ENCODE peak calls at places on chromosome 20, in nine cellular contexts. E is pons; R is T-cell; H is choroid plexus epithelial cell; T is type B pancreatic cell; W is NCI-H1105; K is stimulated activated CD4-positive, alpha-beta T cell treated with anti-CD3 and anti-CD28 coated beads, TNF-alpha, amount 100 ng/mL, for 1 hour; F is ACHN; S is activated T-cell treated with anti-CD3 and anti-CD28 coated beads, Interleukin-2, amount 50 U/mL, for 48 hours. U is an unnamed sample.

GRCh38 chr20:49270177-49270576 is 7.7 kb downstream of the ZNFX1 start:
- DNase-seq in E (no peak), R (no peak), H (no peak), T (no peak), W (no peak), K (no peak), F (no peak), S (no peak), U (no peak)

GRCh38 chr20:37516697-37517370 is 4.2 kb upstream of the NNAT start:
- DNase-seq in E (no peak), R (no peak), H (peak; percentile 83), T (no peak), W (no peak), K (no peak), F (no peak), S (no peak), U (no peak)

GRCh38 chr20:2692036-2692885 is at the start of gene EBF4:
- DNase-seq in E (no peak), R (no peak), H (peak; percentile 10), T (no peak), W (peak; percentile 32), K (no peak), F (peak; percentile 31), S (peak; percentile 53), U (no peak)

GRCh38 chr20:19211661-19212523 is 550 bp upstream of the SLC24A3 start:
- DNase-seq in E (peak; percentile 7), R (no peak), H (peak; percentile 16), T (no peak), W (peak; percentile 81), K (no peak), F (no peak), S (no peak), U (peak; percentile 74)

GRCh38 chr20:37416202-37417145 is 70.5 kb downstream of the SRC start:
- DNase-seq in E (no peak), R (no peak), H (no peak), T (no peak), W (no peak), K (no peak), F (no peak), S (no peak), U (no peak)

GRCh38 chr20:46056970-46057855 is 28.2 kb downstream of the SLC12A5 start:
- DNase-seq in E (no peak), R (peak; percentile 12), H (peak; percentile 52), T (peak; percentile 76), W (no peak), K (no peak), F (peak; percentile 27), S (peak; percentile 42), U (no peak)

GRCh38 chr20:57829336-57829735 is 119.5 kb upstream of the PMEPA1 start:
- DNase-seq in E (no peak), R (no peak), H (no peak), T (no peak), W (no peak), K (no peak), F (no peak), S (no peak), U (no peak)

GRCh38 chr20:25223765-25224720 is 23.8 kb upstream of the PYGB start:
- DNase-seq in E (no peak), R (no peak), H (no peak), T (no peak), W (no peak), K (no peak), F (no peak), S (no peak), U (peak; percentile 69)

GRCh38 chr20:49729780-49730179 is 16.1 kb upstream of the B4GALT5 start:
- DNase-seq in E (no peak), R (no peak), H (peak; percentile 34), T (no peak), W (no peak), K (no peak), F (no peak), S (no peak), U (no peak)

GRCh38 chr20:45111799-45112471 is 3.0 kb downstream of the WFDC5 start:
- DNase-seq in E (peak; percentile 24), R (no peak), H (peak; percentile 36), T (no peak), W (no peak), K (no peak), F (peak; percentile 24), S (no peak), U (no peak)

GRCh38 chr20:50428463-50428828 is 81.7 kb upstream of the PTPN1 start:
- DNase-seq in E (no peak), R (no peak), H (no peak), T (no peak), W (no peak), K (no peak), F (no peak), S (no peak), U (no peak)

GRCh38 chr20:10669843-10670446 is 3.9 kb downstream of the JAG1 start:
- DNase-seq in E (no peak), R (no peak), H (no peak), T (peak; percentile 48), W (no peak), K (no peak), F (no peak), S (no peak), U (no peak)

GRCh38 chr20:50111120-50111828 is 1.7 kb downstream of the UBE2V1 start:
- DNase-seq in E (no peak), R (no peak), H (peak; percentile 62), T (no peak), W (no peak), K (no peak), F (no peak), S (peak; percentile 72), U (no peak)

GRCh38 chr20:16574656-16575355 is 1.6 kb upstream of the KIF16B start:
- DNase-seq in E (peak; percentile 74), R (peak; percentile 70), H (peak; percentile 83), T (peak; percentile 84), W (no peak), K (peak; percentile 63), F (peak; percentile 67), S (peak; percentile 91), U (peak; percentile 96)

GRCh38 chr20:11549172-11550117 is 368.2 kb upstream of the BTBD3 start:
- DNase-seq in E (no peak), R (no peak), H (no peak), T (no peak), W (peak; percentile 64), K (no peak), F (no peak), S (no peak), U (no peak)

GRCh38 chr20:61666471-61666832 is 399.2 kb downstream of the TAF4 start:
- DNase-seq in E (no peak), R (no peak), H (no peak), T (no peak), W (no peak), K (no peak), F (no peak), S (no peak), U (no peak)

GRCh38 chr20:20837574-20838021 is 125.2 kb upstream of the RALGAPA2 start:
- DNase-seq in E (peak; percentile 81), R (peak; percentile 28), H (peak; percentile 69), T (no peak), W (peak; percentile 89), K (no peak), F (peak; percentile 42), S (peak; percentile 61), U (no peak)

GRCh38 chr20:63522091-63522868 is 1.7 kb downstream of the PPDPF start:
- DNase-seq in E (no peak), R (no peak), H (no peak), T (peak; percentile 64), W (no peak), K (no peak), F (no peak), S (no peak), U (no peak)

GRCh38 chr20:53003420-53003819 is 31.3 kb downstream of the TSHZ2 start:
- DNase-seq in E (no peak), R (no peak), H (no peak), T (no peak), W (peak; percentile 70), K (no peak), F (no peak), S (no peak), U (no peak)

GRCh38 chr20:51122931-51123658 is 100.2 kb upstream of the KCNG1 start:
- DNase-seq in E (no peak), R (no peak), H (no peak), T (no peak), W (no peak), K (no peak), F (no peak), S (peak; percentile 24), U (no peak)

GRCh38 chr20:25017257-25017803 is 24.8 kb upstream of the APMAP start:
- DNase-seq in E (no peak), R (no peak), H (no peak), T (no peak), W (peak; percentile 91), K (no peak), F (no peak), S (no peak), U (peak; percentile 70)

GRCh38 chr20:50583422-50584150 is 73.4 kb downstream of the PTPN1 start:
- DNase-seq in E (no peak), R (no peak), H (no peak), T (no peak), W (no peak), K (no peak), F (no peak), S (no peak), U (no peak)

GRCh38 chr20:9081423-9081966 is 12.6 kb downstream of the PLCB4 start:
- DNase-seq in E (no peak), R (no peak), H (no peak), T (no peak), W (no peak), K (no peak), F (no peak), S (no peak), U (no peak)

GRCh38 chr20:18504479-18505060 is 3.2 kb upstream of the SEC23B start:
- DNase-seq in E (no peak), R (no peak), H (peak; percentile 55), T (no peak), W (no peak), K (no peak), F (no peak), S (no peak), U (no peak)

GRCh38 chr20:49627329-49627761 is 59.4 kb upstream of the PTGIS start:
- DNase-seq in E (no peak), R (no peak), H (no peak), T (no peak), W (no peak), K (no peak), F (no peak), S (no peak), U (peak; percentile 33)

GRCh38 chr20:54475334-54476287 is at the start of gene DOK5:
- DNase-seq in E (peak; percentile 37), R (no peak), H (peak; percentile 15), T (peak; percentile 78), W (no peak), K (no peak), F (no peak), S (peak; percentile 21), U (no peak)

GRCh38 chr20:42027746-42028268 is 409.6 kb upstream of the CHD6 start:
- DNase-seq in E (no peak), R (no peak), H (no peak), T (no peak), W (peak; percentile 6), K (no peak), F (peak; percentile 6), S (no peak), U (no peak)

GRCh38 chr20:3766832-3767433 is 620 bp downstream of the ADISSP start:
- DNase-seq in E (no peak), R (no peak), H (no peak), T (no peak), W (no peak), K (no peak), F (peak; percentile 11), S (no peak), U (no peak)

GRCh38 chr20:50015993-50016770 is 33.4 kb downstream of the SNAI1 start:
- DNase-seq in E (no peak), R (no peak), H (no peak), T (no peak), W (no peak), K (no peak), F (no peak), S (no peak), U (no peak)

GRCh38 chr20:24752612-24753011 is 196.5 kb upstream of the CST7 start:
- DNase-seq in E (no peak), R (no peak), H (no peak), T (peak; percentile 34), W (no peak), K (no peak), F (no peak), S (no peak), U (peak; percentile 58)

GRCh38 chr20:45857114-45857835 is at the start of the genes ACOT8 and ZSWIM3:
- DNase-seq in E (peak; percentile 100), R (peak; percentile 92), H (peak; percentile 100), T (peak; percentile 93), W (peak; percentile 100), K (peak; percentile 87), F (peak; percentile 100), S (peak; percentile 92), U (peak; percentile 95)